ENCODE peak calls at places on chromosome 13, in four cellular contexts. Y, W, T and U are unnamed samples.
A peak's percentile ranks its signal among the peaks of the same experiment; 100 is the strongest.

GRCh38 chr13:43085545-43085944 is 62.2 kb downstream of the DNAJC15 start:
- DNase-seq in T (peak; percentile 51), Y (no peak), W (no peak), U (no peak)

GRCh38 chr13:35961461-35962220 is 169.5 kb downstream of the DCLK1 start:
- DNase-seq in Y (no peak), W (no peak), T (no peak), U (no peak)

GRCh38 chr13:71873418-71874276 is 6.6 kb upstream of the DACH1 start:
- DNase-seq in W (no peak), Y (no peak), T (no peak), U (no peak)

GRCh38 chr13:22081430-22081829 is 410.6 kb downstream of the FGF9 start:
- DNase-seq in T (no peak), W (no peak), Y (no peak), U (no peak)

GRCh38 chr13:109743706-109744453 is 42.5 kb downstream of the IRS2 start:
- DNase-seq in W (no peak), Y (no peak), T (peak; percentile 92), U (peak; percentile 42)

GRCh38 chr13:77143325-77143907 is 116.5 kb upstream of the FBXL3 start:
- DNase-seq in Y (no peak), T (peak; percentile 97), W (no peak), U (peak; percentile 14)

GRCh38 chr13:26616126-26616525 is 58.6 kb downstream of the WASF3 start:
- DNase-seq in T (peak; percentile 94), Y (no peak), W (no peak), U (no peak)

GRCh38 chr13:40236566-40237168 is 429.8 kb downstream of the FOXO1 start:
- DNase-seq in T (no peak), W (peak; percentile 91), Y (no peak), U (no peak)

GRCh38 chr13:41960195-41960699 is 662 bp downstream of the VWA8 start:
- DNase-seq in W (no peak), T (peak; percentile 48), Y (no peak), U (no peak)

GRCh38 chr13:100213576-100213975 is 124.7 kb downstream of the PCCA start:
- DNase-seq in W (no peak), Y (no peak), T (peak; percentile 80), U (no peak)

GRCh38 chr13:44664308-44664707 is 88.2 kb upstream of the TSC22D1 start:
- DNase-seq in W (no peak), Y (no peak), T (no peak), U (no peak)

GRCh38 chr13:51643882-51644281 is 59.6 kb downstream of the WDFY2 start:
- DNase-seq in W (no peak), Y (no peak), T (peak; percentile 94), U (peak; percentile 87)

GRCh38 chr13:93797463-93797862 is 570.9 kb downstream of the GPC6 start:
- DNase-seq in T (no peak), W (no peak), Y (no peak), U (no peak)

GRCh38 chr13:111247552-111247951 is 72.9 kb upstream of the TEX29 start:
- DNase-seq in Y (no peak), T (no peak), W (no peak), U (no peak)

GRCh38 chr13:45331981-45332830 is 8.8 kb downstream of the TPT1 start:
- DNase-seq in W (no peak), Y (no peak), T (peak; percentile 85), U (peak; percentile 80)

GRCh38 chr13:75180805-75181455 is 301.0 kb downstream of the TBC1D4 start:
- DNase-seq in Y (no peak), T (peak; percentile 38), W (no peak), U (no peak)

GRCh38 chr13:87538366-87539052 is 132.7 kb upstream of the SLITRK5 start:
- DNase-seq in T (no peak), Y (no peak), W (no peak), U (no peak)

GRCh38 chr13:26377038-26377437 is 123.1 kb downstream of the CDK8 start:
- DNase-seq in T (peak; percentile 20), W (no peak), Y (no peak), U (peak; percentile 3)

GRCh38 chr13:77239312-77239711 is 87.6 kb downstream of the MYCBP2 start:
- DNase-seq in W (no peak), T (peak; percentile 2), Y (no peak), U (peak; percentile 11)

GRCh38 chr13:48730971-48731658 is 77.4 kb downstream of the CYSLTR2 start:
- DNase-seq in Y (no peak), T (peak; percentile 88), W (no peak), U (peak; percentile 75)

GRCh38 chr13:88704600-88705275 is 1033.6 kb downstream of the SLITRK5 start:
- DNase-seq in Y (no peak), T (no peak), W (no peak), U (no peak)

GRCh38 chr13:46577656-46578589 is 25.0 kb downstream of the LRCH1 start:
- DNase-seq in W (no peak), Y (no peak), T (no peak), U (no peak)

GRCh38 chr13:79749985-79750551 is 269.1 kb downstream of the NDFIP2 start:
- DNase-seq in T (peak; percentile 71), Y (no peak), W (peak; percentile 78), U (peak; percentile 96)

GRCh38 chr13:65656740-65657329 is 1573.3 kb downstream of the PCDH9 start:
- DNase-seq in W (no peak), Y (no peak), T (peak; percentile 22), U (no peak)

GRCh38 chr13:101876951-101877350 is 424.5 kb downstream of the ITGBL1 start:
- DNase-seq in W (no peak), Y (no peak), T (no peak), U (no peak)

GRCh38 chr13:41914552-41914951 is 46.4 kb downstream of the VWA8 start:
- DNase-seq in W (no peak), Y (no peak), T (no peak), U (no peak)

GRCh38 chr13:80235559-80236296 is 105.2 kb downstream of the SPRY2 start:
- DNase-seq in Y (no peak), W (no peak), T (peak; percentile 76), U (peak; percentile 40)

GRCh38 chr13:83549671-83550070 is 332.6 kb downstream of the SLITRK1 start:
- DNase-seq in T (peak; percentile 85), W (no peak), Y (no peak), U (no peak)

GRCh38 chr13:36352350-36352749 is 6.2 kb upstream of the SPART start:
- DNase-seq in W (no peak), Y (no peak), T (peak; percentile 21), U (no peak)

GRCh38 chr13:101065314-101065713 is 351.0 kb downstream of the NALCN start:
- DNase-seq in Y (no peak), W (no peak), T (no peak), U (peak; percentile 47)

GRCh38 chr13:45778897-45779296 is 72.7 kb downstream of the SIAH3 start:
- DNase-seq in T (no peak), W (no peak), Y (no peak), U (no peak)

GRCh38 chr13:31050486-31051400 is 111.0 kb downstream of the HSPH1 start:
- DNase-seq in Y (no peak), W (peak; percentile 39), T (no peak), U (no peak)

GRCh38 chr13:114200673-114201005 is 21.6 kb downstream of the CFAP97D2 start:
- DNase-seq in Y (no peak), T (no peak), W (no peak), U (no peak)

DNA sequence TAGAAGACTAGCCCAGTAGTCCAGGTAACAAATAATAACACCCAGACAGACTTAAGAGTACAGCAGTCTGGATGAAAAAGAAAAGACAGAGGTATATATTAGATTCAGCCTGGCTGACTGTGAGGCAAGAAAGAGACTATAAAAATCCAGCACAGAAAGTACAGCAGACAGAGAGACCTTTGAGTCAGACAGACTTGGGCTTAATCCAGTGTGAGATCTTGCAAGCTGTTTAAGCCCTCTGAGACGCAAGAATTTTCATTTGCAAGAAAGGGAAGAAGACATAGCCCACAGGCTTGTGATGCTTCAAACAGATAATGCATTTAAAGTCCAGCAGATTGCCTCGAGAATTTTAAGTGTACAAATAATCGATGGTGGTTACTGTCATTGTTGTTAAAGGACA is 471.4 kb downstream of the LIG4 start:
- DNase-seq in Y (no peak), W (no peak), T (no peak), U (no peak)
- H3K27me3 ChIP-seq in Y (no peaks in the 10 kb centered on the region), W (no peaks in the 10 kb centered on the region), T (no peaks in the 10 kb centered on the region), U (no peaks in the 10 kb centered on the region)

GRCh38 chr13:24011266-24011665 is 114.0 kb upstream of the C1QTNF9B start:
- DNase-seq in W (no peak), T (no peak), Y (no peak), U (no peak)

GRCh38 chr13:24016046-24016445 is 118.7 kb upstream of the C1QTNF9B start:
- DNase-seq in T (no peak), Y (no peak), W (no peak), U (no peak)

GRCh38 chr13:24008679-24009078 is 111.4 kb upstream of the C1QTNF9B start:
- DNase-seq in Y (peak; percentile 41), W (no peak), T (no peak), U (no peak)

GRCh38 chr13:24013189-24013588 is 115.9 kb upstream of the C1QTNF9B start:
- DNase-seq in Y (no peak), W (no peak), T (no peak), U (no peak)

DNA sequence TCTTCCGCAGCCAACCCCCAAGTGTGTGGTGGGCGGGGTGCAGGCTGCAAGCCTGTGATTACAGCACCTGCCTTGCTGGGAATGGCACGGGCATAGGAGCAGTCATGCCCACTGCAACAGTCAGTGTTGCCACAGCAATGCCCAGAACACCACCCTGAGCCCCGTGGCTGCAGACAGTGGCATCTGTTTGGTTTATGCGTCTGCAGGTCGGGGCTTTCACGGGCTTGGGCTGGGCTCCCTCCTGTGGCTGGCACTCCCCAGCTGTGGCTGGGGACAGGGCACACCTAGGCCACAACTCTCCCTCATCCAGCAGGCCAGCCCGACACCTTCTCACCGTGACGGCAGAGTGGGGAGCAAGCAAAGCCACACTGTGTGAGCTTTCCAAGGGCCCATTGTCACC is 115.3 kb upstream of the C1QTNF9B start:
- DNase-seq in T (no peak), W (no peak), Y (no peak), U (no peak)
- TF ChIP-seq CTCF in T (no peak), W (no peak), Y (no peak), U (no peak)

GRCh38 chr13:25169951-25170553 is 2.0 kb downstream of the AMER2 start:
- DNase-seq in T (no peak), Y (no peak), W (no peak), U (no peak)

GRCh38 chr13:25167775-25168174 is 4.3 kb downstream of the AMER2 start:
- DNase-seq in W (no peak), T (no peak), Y (no peak), U (no peak)

GRCh38 chr13:25170554-25171107 is 1.5 kb downstream of the AMER2 start:
- DNase-seq in W (no peak), Y (no peak), T (no peak), U (no peak)

GRCh38 chr13:25168800-25169199 is 3.3 kb downstream of the AMER2 start:
- DNase-seq in Y (no peak), T (no peak), W (no peak), U (no peak)

GRCh38 chr13:25169356-25169755 is 2.7 kb downstream of the AMER2 start:
- DNase-seq in T (no peak), W (no peak), Y (no peak), U (no peak)
- H3K27me3 ChIP-seq in T (peaks cover 29% of the 10 kb centered on the region), W (peaks cover 42% of the 10 kb centered on the region), Y (peaks cover 6% of the 10 kb centered on the region), U (peaks cover 39% of the 10 kb centered on the region)

GRCh38 chr13:95552539-95553270 is at the start of gene CLDN10:
- DNase-seq in Y (no peak), W (no peak), T (no peak), U (no peak)
- TF ChIP-seq CTCF in Y (peak; percentile 11), W (no peak), T (no peak), U (peak; percentile 39)